ENCODE peak calls at places on chromosomes 11 and 22, in ten cellular contexts. One of them, this sample, is unnamed.

GRCh38 chr11:64356498-64357411 is 2.2 kb upstream of the RPS6KA4 start:
- DNase-seq in psoas muscle: no peak
- DNase-seq in RWPE1: no peak
- DNase-seq in heart left ventricle: no peak
- DNase-seq in keratinocyte: no peak
- DNase-seq in CD8-positive, alpha-beta T cell: no peak
- DNase-seq in brain microvascular endothelial cell: no peak
- DNase-seq in astrocyte of the spinal cord: peak
- DNase-seq in WTC11: peak
- DNase-seq in progenitor cell of endocrine pancreas: no peak
- DNase-seq in this sample: no peak

GRCh38 chr22:29095459-29095858 is 22.6 kb downstream of the KREMEN1 start:
- DNase-seq in RWPE1: no peak
- DNase-seq in brain microvascular endothelial cell: no peak
- DNase-seq in progenitor cell of endocrine pancreas: no peak
- DNase-seq in WTC11: no peak
- DNase-seq in keratinocyte: no peak
- DNase-seq in CD8-positive, alpha-beta T cell: no peak
- DNase-seq in heart left ventricle: no peak
- DNase-seq in psoas muscle: no peak
- DNase-seq in astrocyte of the spinal cord: no peak
- DNase-seq in this sample: no peak

GRCh38 chr22:23044570-23044969 is 25.7 kb upstream of the GNAZ start:
- DNase-seq in WTC11: no peak
- DNase-seq in brain microvascular endothelial cell: no peak
- DNase-seq in progenitor cell of endocrine pancreas: no peak
- DNase-seq in astrocyte of the spinal cord: no peak
- DNase-seq in CD8-positive, alpha-beta T cell: no peak
- DNase-seq in RWPE1: no peak
- DNase-seq in keratinocyte: no peak
- DNase-seq in psoas muscle: no peak
- DNase-seq in heart left ventricle: no peak
- DNase-seq in this sample: no peak

GRCh38 chr11:123055132-123055924 is 6.6 kb downstream of the HSPA8 start:
- DNase-seq in WTC11: no peak
- DNase-seq in RWPE1: no peak
- DNase-seq in astrocyte of the spinal cord: no peak
- DNase-seq in psoas muscle: no peak
- DNase-seq in progenitor cell of endocrine pancreas: no peak
- DNase-seq in heart left ventricle: no peak
- DNase-seq in CD8-positive, alpha-beta T cell: no peak
- DNase-seq in keratinocyte: no peak
- DNase-seq in brain microvascular endothelial cell: no peak
- DNase-seq in this sample: no peak

GRCh38 chr11:2446590-2447252 is 1.9 kb downstream of the KCNQ1 start:
- DNase-seq in WTC11: no peak
- DNase-seq in RWPE1: no peak
- DNase-seq in heart left ventricle: peak
- DNase-seq in keratinocyte: no peak
- DNase-seq in brain microvascular endothelial cell: no peak
- DNase-seq in astrocyte of the spinal cord: no peak
- DNase-seq in CD8-positive, alpha-beta T cell: no peak
- DNase-seq in psoas muscle: no peak
- DNase-seq in progenitor cell of endocrine pancreas: no peak
- DNase-seq in this sample: peak

GRCh38 chr11:64598797-64599697 is 8.0 kb downstream of the SLC22A12 start:
- DNase-seq in CD8-positive, alpha-beta T cell: no peak
- DNase-seq in keratinocyte: no peak
- DNase-seq in RWPE1: no peak
- DNase-seq in psoas muscle: peak
- DNase-seq in heart left ventricle: peak
- DNase-seq in brain microvascular endothelial cell: no peak
- DNase-seq in progenitor cell of endocrine pancreas: no peak
- DNase-seq in astrocyte of the spinal cord: no peak
- DNase-seq in WTC11: no peak
- DNase-seq in this sample: no peak

GRCh38 chr11:33542921-33543320 is 157.7 kb downstream of the C11orf91 start:
- DNase-seq in RWPE1: peak
- DNase-seq in CD8-positive, alpha-beta T cell: no peak
- DNase-seq in progenitor cell of endocrine pancreas: peak
- DNase-seq in WTC11: peak
- DNase-seq in astrocyte of the spinal cord: peak
- DNase-seq in brain microvascular endothelial cell: peak
- DNase-seq in keratinocyte: no peak
- DNase-seq in heart left ventricle: no peak
- DNase-seq in psoas muscle: peak
- DNase-seq in this sample: peak

GRCh38 chr11:67347964-67348749 is 5.2 kb downstream of the POLD4 start:
- DNase-seq in CD8-positive, alpha-beta T cell: no peak
- DNase-seq in WTC11: no peak
- DNase-seq in progenitor cell of endocrine pancreas: no peak
- DNase-seq in astrocyte of the spinal cord: no peak
- DNase-seq in brain microvascular endothelial cell: no peak
- DNase-seq in psoas muscle: no peak
- DNase-seq in keratinocyte: no peak
- DNase-seq in heart left ventricle: no peak
- DNase-seq in RWPE1: no peak
- DNase-seq in this sample: no peak

GRCh38 chr11:12731841-12732336 is 57.7 kb downstream of the TEAD1 start:
- DNase-seq in WTC11: no peak
- DNase-seq in astrocyte of the spinal cord: no peak
- DNase-seq in heart left ventricle: no peak
- DNase-seq in brain microvascular endothelial cell: peak
- DNase-seq in RWPE1: no peak
- DNase-seq in psoas muscle: no peak
- DNase-seq in keratinocyte: no peak
- DNase-seq in CD8-positive, alpha-beta T cell: no peak
- DNase-seq in progenitor cell of endocrine pancreas: no peak
- DNase-seq in this sample: no peak

GRCh38 chr11:94183886-94184264 is 55.2 kb downstream of the PANX1 start:
- DNase-seq in progenitor cell of endocrine pancreas: peak
- DNase-seq in keratinocyte: peak
- DNase-seq in WTC11: peak
- DNase-seq in heart left ventricle: peak
- DNase-seq in RWPE1: peak
- DNase-seq in CD8-positive, alpha-beta T cell: no peak
- DNase-seq in astrocyte of the spinal cord: peak
- DNase-seq in psoas muscle: no peak
- DNase-seq in brain microvascular endothelial cell: peak
- DNase-seq in this sample: peak

GRCh38 chr11:59292611-59293010 is 66.1 kb upstream of the OR5AN1 start:
- DNase-seq in astrocyte of the spinal cord: no peak
- DNase-seq in WTC11: no peak
- DNase-seq in progenitor cell of endocrine pancreas: no peak
- DNase-seq in brain microvascular endothelial cell: no peak
- DNase-seq in psoas muscle: no peak
- DNase-seq in CD8-positive, alpha-beta T cell: no peak
- DNase-seq in keratinocyte: no peak
- DNase-seq in RWPE1: no peak
- DNase-seq in heart left ventricle: no peak
- DNase-seq in this sample: no peak

GRCh38 chr11:86629070-86629706 is 43.2 kb downstream of the ME3 start:
- DNase-seq in psoas muscle: no peak
- DNase-seq in progenitor cell of endocrine pancreas: no peak
- DNase-seq in keratinocyte: no peak
- DNase-seq in CD8-positive, alpha-beta T cell: no peak
- DNase-seq in WTC11: no peak
- DNase-seq in heart left ventricle: no peak
- DNase-seq in brain microvascular endothelial cell: peak
- DNase-seq in astrocyte of the spinal cord: peak
- DNase-seq in RWPE1: no peak
- DNase-seq in this sample: no peak

GRCh38 chr11:56152333-56152732 is 7.8 kb downstream of the OR8K5 start:
- DNase-seq in WTC11: no peak
- DNase-seq in CD8-positive, alpha-beta T cell: no peak
- DNase-seq in progenitor cell of endocrine pancreas: no peak
- DNase-seq in brain microvascular endothelial cell: no peak
- DNase-seq in psoas muscle: no peak
- DNase-seq in keratinocyte: no peak
- DNase-seq in RWPE1: no peak
- DNase-seq in astrocyte of the spinal cord: no peak
- DNase-seq in heart left ventricle: no peak
- DNase-seq in this sample: no peak

GRCh38 chr22:44940121-44940520 is 69.7 kb downstream of the PHF21B start:
- DNase-seq in heart left ventricle: no peak
- DNase-seq in psoas muscle: no peak
- DNase-seq in RWPE1: no peak
- DNase-seq in progenitor cell of endocrine pancreas: no peak
- DNase-seq in WTC11: peak
- DNase-seq in astrocyte of the spinal cord: no peak
- DNase-seq in keratinocyte: no peak
- DNase-seq in brain microvascular endothelial cell: no peak
- DNase-seq in CD8-positive, alpha-beta T cell: no peak
- DNase-seq in this sample: no peak

GRCh38 chr11:33930317-33931021 is 38.6 kb upstream of the LMO2 start:
- DNase-seq in astrocyte of the spinal cord: no peak
- DNase-seq in progenitor cell of endocrine pancreas: no peak
- DNase-seq in brain microvascular endothelial cell: no peak
- DNase-seq in WTC11: no peak
- DNase-seq in RWPE1: no peak
- DNase-seq in CD8-positive, alpha-beta T cell: no peak
- DNase-seq in heart left ventricle: no peak
- DNase-seq in psoas muscle: peak
- DNase-seq in keratinocyte: no peak
- DNase-seq in this sample: no peak

GRCh38 chr11:15006139-15006759 is 34.1 kb upstream of the CALCA start:
- DNase-seq in WTC11: no peak
- DNase-seq in CD8-positive, alpha-beta T cell: no peak
- DNase-seq in progenitor cell of endocrine pancreas: no peak
- DNase-seq in psoas muscle: no peak
- DNase-seq in keratinocyte: peak
- DNase-seq in astrocyte of the spinal cord: peak
- DNase-seq in brain microvascular endothelial cell: peak
- DNase-seq in RWPE1: peak
- DNase-seq in heart left ventricle: no peak
- DNase-seq in this sample: no peak
- TF ChIP-seq CTCF in WTC11: peak
- TF ChIP-seq CTCF in CD8-positive, alpha-beta T cell: peak
- TF ChIP-seq CTCF in progenitor cell of endocrine pancreas: peak
- TF ChIP-seq CTCF in psoas muscle: peak
- TF ChIP-seq CTCF in keratinocyte: peak
- TF ChIP-seq CTCF in astrocyte of the spinal cord: peak
- TF ChIP-seq CTCF in brain microvascular endothelial cell: peak
- TF ChIP-seq CTCF in RWPE1: peak
- TF ChIP-seq CTCF in heart left ventricle: peak
- TF ChIP-seq CTCF in this sample: no peak

DNA sequence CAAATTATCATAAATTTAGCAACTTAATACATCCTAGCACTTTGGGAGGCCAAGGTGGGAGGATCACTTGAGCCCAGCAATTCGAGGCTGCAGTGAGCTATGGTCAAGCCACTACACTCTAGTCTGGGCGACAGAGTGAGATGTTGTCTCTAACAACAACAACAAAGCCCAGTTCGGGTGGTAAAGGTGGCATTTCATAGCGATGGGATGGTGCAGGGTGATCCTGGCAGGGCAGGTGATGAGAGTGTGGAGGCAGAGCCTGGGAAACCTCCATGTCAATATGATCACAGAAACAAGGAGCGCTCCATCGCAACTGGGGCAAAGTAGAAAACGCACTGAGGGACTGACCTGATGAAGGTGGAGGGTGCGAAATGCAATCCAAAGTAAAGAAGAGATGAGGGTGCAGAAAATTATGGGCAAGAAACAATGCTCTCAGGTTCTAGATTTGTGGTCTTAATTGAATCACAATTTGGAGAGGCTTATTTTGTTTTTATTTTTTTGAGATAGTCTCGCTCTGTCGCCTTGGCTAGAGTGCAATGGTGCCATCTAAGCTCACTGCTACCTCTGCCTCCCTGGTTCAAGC is 32.8 kb upstream of the CLDN5 start:
- DNase-seq in astrocyte of the spinal cord: no peak
- DNase-seq in keratinocyte: no peak
- DNase-seq in WTC11: no peak
- DNase-seq in CD8-positive, alpha-beta T cell: no peak
- DNase-seq in brain microvascular endothelial cell: no peak
- DNase-seq in psoas muscle: no peak
- DNase-seq in heart left ventricle: no peak
- DNase-seq in progenitor cell of endocrine pancreas: no peak
- DNase-seq in RWPE1: no peak
- DNase-seq in this sample: no peak
- TF ChIP-seq CTCF in astrocyte of the spinal cord: no peak
- TF ChIP-seq CTCF in keratinocyte: no peak
- TF ChIP-seq CTCF in WTC11: no peak
- TF ChIP-seq CTCF in CD8-positive, alpha-beta T cell: no peak
- TF ChIP-seq CTCF in brain microvascular endothelial cell: no peak
- TF ChIP-seq CTCF in psoas muscle: no peak
- TF ChIP-seq CTCF in heart left ventricle: no peak
- TF ChIP-seq CTCF in progenitor cell of endocrine pancreas: no peak
- TF ChIP-seq CTCF in RWPE1: no peak
- TF ChIP-seq CTCF in this sample: no peak

DNA sequence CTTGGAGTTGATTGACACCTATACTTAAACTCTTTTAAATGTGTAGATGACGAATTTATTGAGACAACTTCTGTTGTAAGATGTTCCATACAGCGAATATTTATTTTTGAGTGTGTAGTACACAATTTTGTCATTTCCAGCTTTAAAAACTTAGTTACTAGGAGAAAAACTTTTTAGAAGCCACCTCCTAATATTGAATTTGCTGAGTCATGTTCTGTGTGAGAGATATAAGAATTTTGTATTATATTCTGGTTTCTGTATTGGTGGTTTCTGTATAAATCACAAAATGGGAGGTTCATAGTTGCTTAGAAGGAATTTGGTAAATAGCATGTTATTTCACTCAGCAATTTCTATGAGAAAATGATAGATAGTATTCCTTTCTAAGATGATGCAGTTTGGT is 171.3 kb downstream of the WNT11 start:
- DNase-seq in brain microvascular endothelial cell: no peak
- DNase-seq in CD8-positive, alpha-beta T cell: no peak
- DNase-seq in astrocyte of the spinal cord: no peak
- DNase-seq in RWPE1: no peak
- DNase-seq in progenitor cell of endocrine pancreas: no peak
- DNase-seq in WTC11: no peak
- DNase-seq in heart left ventricle: no peak
- DNase-seq in keratinocyte: no peak
- DNase-seq in psoas muscle: no peak
- DNase-seq in this sample: no peak
- TF ChIP-seq CTCF in brain microvascular endothelial cell: no peak
- TF ChIP-seq CTCF in CD8-positive, alpha-beta T cell: no peak
- TF ChIP-seq CTCF in astrocyte of the spinal cord: no peak
- TF ChIP-seq CTCF in RWPE1: no peak
- TF ChIP-seq CTCF in progenitor cell of endocrine pancreas: no peak
- TF ChIP-seq CTCF in WTC11: no peak
- TF ChIP-seq CTCF in heart left ventricle: no peak
- TF ChIP-seq CTCF in keratinocyte: no peak
- TF ChIP-seq CTCF in psoas muscle: no peak
- TF ChIP-seq CTCF in this sample: no peak

DNA sequence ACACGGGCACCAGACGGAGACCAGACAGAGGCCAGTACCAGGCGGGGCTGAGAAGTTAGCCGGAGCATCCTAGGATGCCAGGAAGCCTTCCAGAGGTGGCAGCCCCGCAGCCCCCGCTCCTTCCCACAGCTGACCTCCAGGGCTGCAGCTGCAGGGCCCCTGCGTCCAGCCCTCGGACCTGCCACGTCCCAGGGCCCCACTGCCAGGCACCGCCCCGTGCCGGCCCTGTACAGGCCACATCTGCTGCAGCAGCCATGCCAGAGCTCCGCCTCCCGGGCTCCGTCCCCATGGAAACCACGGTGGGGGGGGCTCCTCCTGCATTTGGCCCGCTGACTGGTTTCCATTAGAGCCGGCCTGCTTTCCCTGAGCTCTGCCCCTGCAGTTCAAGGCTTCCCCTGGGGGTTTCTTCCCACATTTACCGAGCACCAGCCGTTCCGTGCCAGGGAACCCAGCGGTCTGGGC is 62.5 kb upstream of the PPARA start:
- DNase-seq in keratinocyte: no peak
- DNase-seq in progenitor cell of endocrine pancreas: no peak
- DNase-seq in psoas muscle: peak
- DNase-seq in astrocyte of the spinal cord: peak
- DNase-seq in CD8-positive, alpha-beta T cell: no peak
- DNase-seq in heart left ventricle: peak
- DNase-seq in WTC11: peak
- DNase-seq in RWPE1: no peak
- DNase-seq in brain microvascular endothelial cell: peak
- DNase-seq in this sample: no peak
- TF ChIP-seq CTCF in keratinocyte: no peak
- TF ChIP-seq CTCF in progenitor cell of endocrine pancreas: no peak
- TF ChIP-seq CTCF in psoas muscle: no peak
- TF ChIP-seq CTCF in astrocyte of the spinal cord: no peak
- TF ChIP-seq CTCF in CD8-positive, alpha-beta T cell: no peak
- TF ChIP-seq CTCF in heart left ventricle: no peak
- TF ChIP-seq CTCF in WTC11: no peak
- TF ChIP-seq CTCF in RWPE1: no peak
- TF ChIP-seq CTCF in brain microvascular endothelial cell: no peak
- TF ChIP-seq CTCF in this sample: no peak